ENCODE peak calls at places on chromosomes 6 and 20, in nine cellular contexts. One of them, this sample, is unnamed.

GRCh38 chr6:30135757-30136156 is at the start of gene TRIM40:
- DNase-seq in cardiac muscle cell: no peak
- DNase-seq in HuH-7.5: no peak
- DNase-seq in epithelial cell of prostate: no peak
- DNase-seq in IMR-90: no peak
- DNase-seq in amygdala: no peak
- DNase-seq in stimulated activated CD4-positive, alpha-beta T cell treated with anti-CD3 and anti-CD28 coated beads, Interleukin-4, amount 100 ng/mL, for 48 hours: no peak
- DNase-seq in RCC 7860: no peak
- DNase-seq in tibial artery: no peak
- DNase-seq in this sample: no peak

GRCh38 chr6:36797055-36797454 is 42.2 kb downstream of the CPNE5 start:
- DNase-seq in cardiac muscle cell: no peak
- DNase-seq in HuH-7.5: no peak
- DNase-seq in epithelial cell of prostate: no peak
- DNase-seq in IMR-90: no peak
- DNase-seq in amygdala: no peak
- DNase-seq in stimulated activated CD4-positive, alpha-beta T cell treated with anti-CD3 and anti-CD28 coated beads, Interleukin-4, amount 100 ng/mL, for 48 hours: no peak
- DNase-seq in RCC 7860: no peak
- DNase-seq in tibial artery: no peak
- DNase-seq in this sample: no peak

GRCh38 chr6:72619883-72620696 is 1.8 kb upstream of the KCNQ5 start:
- DNase-seq in cardiac muscle cell: peak; percentile 51
- DNase-seq in HuH-7.5: no peak
- DNase-seq in epithelial cell of prostate: no peak
- DNase-seq in IMR-90: peak; percentile 45
- DNase-seq in amygdala: peak; percentile 11
- DNase-seq in stimulated activated CD4-positive, alpha-beta T cell treated with anti-CD3 and anti-CD28 coated beads, Interleukin-4, amount 100 ng/mL, for 48 hours: peak; percentile 74
- DNase-seq in RCC 7860: no peak
- DNase-seq in tibial artery: peak; percentile 78
- DNase-seq in this sample: no peak

GRCh38 chr6:33731751-33732282 is 14.9 kb downstream of the IP6K3 start:
- DNase-seq in cardiac muscle cell: no peak
- DNase-seq in HuH-7.5: no peak
- DNase-seq in epithelial cell of prostate: no peak
- DNase-seq in IMR-90: no peak
- DNase-seq in amygdala: no peak
- DNase-seq in stimulated activated CD4-positive, alpha-beta T cell treated with anti-CD3 and anti-CD28 coated beads, Interleukin-4, amount 100 ng/mL, for 48 hours: no peak
- DNase-seq in RCC 7860: no peak
- DNase-seq in tibial artery: no peak
- DNase-seq in this sample: no peak

GRCh38 chr6:156775717-156776116 is 1.5 kb upstream of the ARID1B start:
- DNase-seq in cardiac muscle cell: no peak
- DNase-seq in HuH-7.5: no peak
- DNase-seq in epithelial cell of prostate: no peak
- DNase-seq in IMR-90: no peak
- DNase-seq in amygdala: no peak
- DNase-seq in stimulated activated CD4-positive, alpha-beta T cell treated with anti-CD3 and anti-CD28 coated beads, Interleukin-4, amount 100 ng/mL, for 48 hours: no peak
- DNase-seq in RCC 7860: no peak
- DNase-seq in tibial artery: no peak
- DNase-seq in this sample: no peak

GRCh38 chr6:130118236-130118635 is 99.9 kb downstream of the L3MBTL3 start:
- DNase-seq in cardiac muscle cell: no peak
- DNase-seq in HuH-7.5: no peak
- DNase-seq in epithelial cell of prostate: no peak
- DNase-seq in IMR-90: no peak
- DNase-seq in amygdala: no peak
- DNase-seq in stimulated activated CD4-positive, alpha-beta T cell treated with anti-CD3 and anti-CD28 coated beads, Interleukin-4, amount 100 ng/mL, for 48 hours: no peak
- DNase-seq in RCC 7860: no peak
- DNase-seq in tibial artery: no peak
- DNase-seq in this sample: no peak

GRCh38 chr6:57224769-57225515 is 2.8 kb upstream of the RAB23 start:
- DNase-seq in cardiac muscle cell: peak; percentile 70
- DNase-seq in HuH-7.5: no peak
- DNase-seq in epithelial cell of prostate: no peak
- DNase-seq in IMR-90: peak; percentile 70
- DNase-seq in amygdala: no peak
- DNase-seq in stimulated activated CD4-positive, alpha-beta T cell treated with anti-CD3 and anti-CD28 coated beads, Interleukin-4, amount 100 ng/mL, for 48 hours: no peak
- DNase-seq in RCC 7860: no peak
- DNase-seq in tibial artery: no peak
- DNase-seq in this sample: no peak

GRCh38 chr20:57553376-57554018 is 7.4 kb upstream of the PCK1 start:
- DNase-seq in cardiac muscle cell: no peak
- DNase-seq in HuH-7.5: no peak
- DNase-seq in epithelial cell of prostate: no peak
- DNase-seq in IMR-90: no peak
- DNase-seq in amygdala: no peak
- DNase-seq in stimulated activated CD4-positive, alpha-beta T cell treated with anti-CD3 and anti-CD28 coated beads, Interleukin-4, amount 100 ng/mL, for 48 hours: no peak
- DNase-seq in RCC 7860: no peak
- DNase-seq in tibial artery: no peak
- DNase-seq in this sample: no peak

GRCh38 chr6:23031986-23032385 is 462.6 kb downstream of the HDGFL1 start:
- DNase-seq in cardiac muscle cell: peak; percentile 15
- DNase-seq in HuH-7.5: no peak
- DNase-seq in epithelial cell of prostate: no peak
- DNase-seq in IMR-90: peak; percentile 66
- DNase-seq in amygdala: no peak
- DNase-seq in stimulated activated CD4-positive, alpha-beta T cell treated with anti-CD3 and anti-CD28 coated beads, Interleukin-4, amount 100 ng/mL, for 48 hours: no peak
- DNase-seq in RCC 7860: no peak
- DNase-seq in tibial artery: no peak
- DNase-seq in this sample: peak; percentile 13

GRCh38 chr6:160933256-160933655 is 58.3 kb upstream of the MAP3K4 start:
- DNase-seq in cardiac muscle cell: no peak
- DNase-seq in HuH-7.5: no peak
- DNase-seq in epithelial cell of prostate: no peak
- DNase-seq in IMR-90: no peak
- DNase-seq in amygdala: no peak
- DNase-seq in stimulated activated CD4-positive, alpha-beta T cell treated with anti-CD3 and anti-CD28 coated beads, Interleukin-4, amount 100 ng/mL, for 48 hours: no peak
- DNase-seq in RCC 7860: no peak
- DNase-seq in tibial artery: no peak
- DNase-seq in this sample: no peak

GRCh38 chr6:170090561-170090960 is 200.3 kb downstream of the DLL1 start:
- DNase-seq in cardiac muscle cell: no peak
- DNase-seq in HuH-7.5: no peak
- DNase-seq in epithelial cell of prostate: no peak
- DNase-seq in IMR-90: no peak
- DNase-seq in amygdala: no peak
- DNase-seq in stimulated activated CD4-positive, alpha-beta T cell treated with anti-CD3 and anti-CD28 coated beads, Interleukin-4, amount 100 ng/mL, for 48 hours: no peak
- DNase-seq in RCC 7860: no peak
- DNase-seq in tibial artery: peak; percentile 16
- DNase-seq in this sample: no peak

GRCh38 chr6:107965746-107966145 is 7.7 kb upstream of the SEC63 start:
- DNase-seq in cardiac muscle cell: peak; percentile 30
- DNase-seq in HuH-7.5: no peak
- DNase-seq in epithelial cell of prostate: peak; percentile 89
- DNase-seq in IMR-90: peak; percentile 47
- DNase-seq in amygdala: no peak
- DNase-seq in stimulated activated CD4-positive, alpha-beta T cell treated with anti-CD3 and anti-CD28 coated beads, Interleukin-4, amount 100 ng/mL, for 48 hours: no peak
- DNase-seq in RCC 7860: no peak
- DNase-seq in tibial artery: no peak
- DNase-seq in this sample: peak; percentile 92

This sample was measured in foreskin keratinocyte.